ENCODE peak calls at places on chromosomes 11 and 22, in four cellular contexts. K is fibroblast of lung, B is hepatocyte, H is IMR-90. X is an unnamed sample. For H4K20me1, the result is how much of the 10 kb centered on the place peaks cover.

GRCh38 chr22:28051787-28052356 is 132.8 kb upstream of the PITPNB start:
- DNase-seq in K (peak), B (peak), H (peak), X (peak)

GRCh38 chr11:77066229-77067023 is at the start of gene CAPN5:
- DNase-seq in K (peak), B (peak), H (peak), X (peak)

GRCh38 chr22:25018009-25018408 is 65.5 kb downstream of the KIAA1671 start:
- DNase-seq in K (no peak), B (no peak), H (no peak), X (no peak)

GRCh38 chr22:39718206-39718605 is 147.7 kb downstream of the CACNA1I start:
- DNase-seq in K (no peak), B (no peak), H (no peak), X (no peak)

GRCh38 chr11:61962213-61963015 is 5.0 kb downstream of the FTH1 start:
- DNase-seq in K (peak), B (no peak), H (no peak), X (peak)

GRCh38 chr11:134862796-134863195 is 450.8 kb upstream of the B3GAT1 start:
- DNase-seq in K (no peak), B (no peak), H (no peak), X (no peak)

GRCh38 chr22:48714231-48714630 is 1113.4 kb downstream of the BRD1 start:
- DNase-seq in K (no peak), B (no peak), H (no peak), X (no peak)

GRCh38 chr11:61331636-61332035 is 1.3 kb downstream of the DDB1 start:
- DNase-seq in K (no peak), B (no peak), H (no peak), X (peak)

GRCh38 chr11:67632175-67632981 is 2.6 kb upstream of the NUDT8 start:
- DNase-seq in K (no peak), B (peak), H (no peak), X (no peak)

GRCh38 chr22:19902245-19902699 is 39.3 kb upstream of the COMT start:
- DNase-seq in K (no peak), B (no peak), H (no peak), X (no peak)

GRCh38 chr11:120061761-120062560 is 76.0 kb downstream of the TRIM29 start:
- DNase-seq in K (no peak), B (peak), H (no peak), X (peak)

GRCh38 chr11:118448294-118448693 is 12.0 kb downstream of the KMT2A start:
- DNase-seq in K (peak), B (no peak), H (peak), X (peak)
- H4K20me1 ChIP-seq in K (under half), B (half or more), H (half or more), X (half or more)

GRCh38 chr11:73331138-73331916 is 23.3 kb downstream of the ARHGEF17 start:
- DNase-seq in K (peak), B (peak), H (peak), X (no peak)
- H4K20me1 ChIP-seq in K (under half), B (under half), H (half or more), X (under half)

GRCh38 chr22:42931421-42932196 is 74.5 kb upstream of the ARFGAP3 start:
- DNase-seq in K (no peak), B (no peak), H (peak), X (peak)
- H4K20me1 ChIP-seq in K (under half), B (under half), H (half or more), X (under half)

DNA sequence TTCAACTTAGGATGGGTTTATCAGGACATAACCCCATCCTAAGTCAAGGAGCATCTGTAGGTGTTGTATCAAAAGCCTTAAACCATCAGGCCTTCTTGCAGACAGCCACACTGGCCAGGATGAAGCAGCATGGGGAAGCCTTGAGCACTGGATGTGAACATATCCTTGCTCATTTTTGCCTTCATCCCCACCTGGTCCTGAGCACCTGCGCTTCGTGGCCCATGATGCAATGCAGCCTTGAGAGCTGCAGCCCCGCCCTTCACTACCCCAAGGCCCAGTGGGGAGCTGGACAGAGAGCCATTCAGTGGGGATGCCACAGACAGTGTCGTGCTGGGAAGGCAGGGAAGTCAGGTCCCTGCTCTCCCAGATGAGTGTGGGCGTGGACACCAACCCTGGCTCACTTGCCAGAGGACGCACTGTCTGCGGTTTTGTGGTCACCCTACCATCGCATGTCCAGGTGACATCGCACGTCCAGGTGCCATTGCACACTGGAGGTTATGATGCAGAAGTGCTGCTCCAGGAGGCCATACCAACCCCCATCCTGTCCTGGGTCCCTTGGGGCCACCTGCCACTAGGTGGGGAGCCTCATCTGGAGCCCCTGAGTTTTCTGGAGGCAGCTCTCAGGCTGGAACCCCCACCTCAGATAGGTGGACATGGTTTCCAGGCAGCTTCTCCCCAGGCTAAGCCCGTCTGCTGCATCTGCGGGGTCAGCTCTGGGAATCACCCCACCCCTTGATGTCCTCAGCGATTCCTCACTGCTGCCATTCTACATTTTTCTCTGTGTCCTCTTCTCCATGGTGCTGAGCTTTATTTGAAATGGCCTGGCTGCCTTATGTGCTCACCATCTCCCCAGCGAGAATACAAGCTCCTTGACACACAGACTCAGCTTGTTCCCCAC is 14.4 kb downstream of the GNAZ start:
- DNase-seq in K (no peak), B (no peak), H (no peak), X (no peak)
- H4K20me1 ChIP-seq in K (under half), B (under half), H (under half), X (under half)

DNA sequence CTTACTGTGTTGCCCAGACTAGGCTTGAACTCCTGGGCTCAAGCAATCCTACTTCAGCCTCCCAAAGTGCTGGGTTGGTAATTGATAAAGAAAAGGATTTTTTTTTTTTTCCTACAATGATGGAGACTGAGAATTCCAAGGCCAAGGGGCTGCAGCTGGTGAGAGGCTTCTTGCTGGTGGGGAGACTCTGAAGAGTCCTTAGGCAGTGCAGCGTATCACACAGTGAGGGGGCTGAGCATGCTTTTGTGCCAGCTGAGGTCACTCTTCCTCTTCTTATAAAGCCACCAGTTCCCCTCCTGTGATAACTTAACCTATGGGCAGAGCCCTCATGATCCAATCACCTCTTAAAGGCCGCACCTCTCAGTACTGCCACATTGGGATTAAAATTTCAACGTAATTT is 28.2 kb upstream of the CCDC81 start:
- DNase-seq in K (no peak), B (no peak), H (no peak), X (no peak)
- H4K20me1 ChIP-seq in K (under half), B (under half), H (under half), X (under half)

GRCh38 chr11:32597914-32598313 is 14.3 kb downstream of the EIF3M start:
- DNase-seq in K (no peak), B (no peak), H (no peak), X (no peak)

DNA sequence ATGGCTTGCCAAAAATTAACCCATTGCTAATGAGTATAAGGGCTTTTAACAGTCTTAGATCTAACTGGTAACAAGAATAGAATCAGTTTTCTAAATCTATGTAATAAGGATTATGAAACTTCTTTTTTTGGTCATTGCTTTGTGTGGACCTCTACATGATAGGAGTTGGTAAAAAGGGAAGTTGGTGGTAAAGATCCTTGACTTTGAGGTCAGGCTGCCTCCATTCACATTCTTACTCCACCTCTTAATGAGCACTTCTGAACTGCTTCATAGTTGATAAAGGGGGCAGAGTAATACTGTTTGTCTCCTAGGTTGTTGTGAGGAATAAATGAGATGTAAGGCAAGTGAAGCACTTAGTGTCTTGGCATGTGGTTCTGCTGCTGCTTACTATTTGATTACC is 10.6 kb downstream of the EIF3M start:
- DNase-seq in K (no peak), B (no peak), H (no peak), X (no peak)
- H4K20me1 ChIP-seq in K (under half), B (under half), H (under half), X (under half)

DNA sequence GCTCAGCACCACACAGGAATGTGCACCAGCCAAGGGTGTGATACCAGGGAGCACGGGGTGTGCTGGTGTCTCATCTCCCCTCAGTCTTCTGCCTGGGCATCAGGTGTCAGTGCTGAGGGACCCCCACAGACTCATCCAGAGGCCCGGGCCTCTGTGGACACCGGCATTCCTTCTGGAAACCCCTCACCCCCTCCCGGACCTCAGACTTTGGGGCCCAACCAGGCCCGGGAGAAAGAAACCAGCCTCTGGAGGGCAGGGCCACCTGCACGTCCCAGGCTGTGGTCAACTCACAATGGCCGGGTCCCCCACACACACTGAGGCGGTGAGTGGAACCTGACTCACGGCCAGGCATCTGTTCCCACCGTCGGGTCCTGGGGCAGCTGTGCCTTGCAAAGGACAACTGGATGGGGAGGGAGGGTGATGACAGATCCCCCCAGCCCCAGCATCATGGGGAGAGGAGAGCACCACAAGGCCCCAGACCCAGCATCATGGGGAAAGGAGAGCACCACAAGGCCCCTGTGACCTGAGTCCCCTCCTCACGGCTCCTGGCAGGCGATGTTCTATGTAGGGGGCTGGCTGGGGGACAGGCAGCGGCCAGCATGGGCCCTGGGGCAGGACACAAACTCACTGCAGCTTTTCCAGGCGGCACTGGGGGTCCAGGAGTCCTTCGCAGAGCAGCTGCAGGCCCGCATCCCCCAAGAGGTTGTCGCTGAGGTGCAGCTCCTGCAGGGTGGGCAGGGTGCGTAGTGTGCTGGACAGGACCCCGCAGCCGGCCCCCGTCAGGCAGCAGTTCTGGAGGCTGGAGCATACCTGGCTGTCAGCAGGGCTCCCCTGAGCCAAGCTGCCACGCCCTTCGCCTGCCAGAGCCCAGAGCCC is 7.6 kb downstream of the RNH1 start:
- DNase-seq in K (no peak), B (no peak), H (no peak), X (no peak)
- H4K20me1 ChIP-seq in K (under half), B (under half), H (under half), X (under half)